ENCODE peak calls at places on chromosomes 13 and 19, in nine cellular contexts. P is upper lobe of left lung, Z is GM12878, G is ovary, A is tibial nerve, N is stomach, O is transverse colon, H is K562, K is suprapubic skin. W is an unnamed sample. For H3K27me3, the result is how much of the 10 kb centered on the place peaks cover.

GRCh38 chr19:37905936-37906867 is at the start of gene WDR87:
- DNase-seq in G (no peak), H (peak), O (peak), P (peak), A (no peak), N (peak), Z (no peak), K (peak), W (no peak)

GRCh38 chr19:3115916-3116602 is 19.8 kb upstream of the GNA15 start:
- DNase-seq in H (no peak), N (no peak), A (no peak), Z (no peak), P (peak), K (no peak), G (no peak), O (no peak), W (no peak)

GRCh38 chr13:46796515-46797467 is at the start of gene ESD:
- DNase-seq in N (peak), P (peak), H (peak), K (peak), G (peak), A (peak), Z (peak), O (peak), W (peak)

GRCh38 chr13:33349314-33349995 is 63.9 kb upstream of the STARD13 start:
- DNase-seq in G (peak), O (peak), P (no peak), K (peak), Z (no peak), A (peak), H (no peak), N (no peak), W (peak)

GRCh38 chr13:92823059-92823458 is 403.5 kb upstream of the GPC6 start:
- DNase-seq in A (no peak), K (no peak), O (no peak), G (no peak), H (no peak), Z (no peak), P (no peak), N (no peak), W (no peak)

GRCh38 chr19:1864480-1865171 is 1.2 kb upstream of the KLF16 start:
- DNase-seq in G (peak), N (peak), A (no peak), K (peak), O (peak), P (peak), Z (no peak), H (peak), W (peak)

GRCh38 chr19:17881701-17882100 is 10.0 kb downstream of the SLC5A5 start:
- DNase-seq in Z (no peak), O (no peak), N (no peak), A (no peak), G (no peak), P (no peak), H (no peak), K (no peak), W (no peak)

GRCh38 chr19:24000656-24001055 is 86.0 kb downstream of the ZNF726 start:
- DNase-seq in Z (no peak), G (no peak), P (no peak), A (no peak), O (no peak), N (no peak), K (no peak), H (no peak), W (no peak)

GRCh38 chr13:75368167-75368566 is 113.8 kb downstream of the TBC1D4 start:
- DNase-seq in P (no peak), K (no peak), N (no peak), Z (no peak), A (peak), G (no peak), O (no peak), H (no peak), W (no peak)

GRCh38 chr19:55053735-55054134 is 9.2 kb downstream of the RDH13 start:
- DNase-seq in O (no peak), P (no peak), H (no peak), Z (no peak), N (no peak), K (no peak), G (no peak), A (no peak), W (no peak)

GRCh38 chr19:45508681-45508930 is 1.3 kb downstream of the VASP start:
- DNase-seq in Z (no peak), N (no peak), G (no peak), H (no peak), O (no peak), P (peak), A (no peak), K (no peak), W (no peak)

GRCh38 chr13:105272660-105273631 is 1262.5 kb downstream of the EFNB2 start:
- DNase-seq in H (no peak), O (no peak), A (no peak), K (no peak), G (no peak), P (peak), N (no peak), Z (no peak), W (no peak)

GRCh38 chr13:64206430-64207225 is 2791.0 kb upstream of the PCDH20 start:
- DNase-seq in O (no peak), A (no peak), Z (no peak), G (no peak), H (no peak), P (peak), N (no peak), K (no peak), W (no peak)

GRCh38 chr19:27746691-27747380 is 1466.1 kb downstream of the UQCRFS1 start:
- DNase-seq in Z (no peak), A (no peak), K (peak), N (peak), H (peak), G (peak), P (peak), O (peak), W (peak)

GRCh38 chr19:38287604-38288003 is 16.4 kb upstream of the C19orf33 start:
- DNase-seq in O (no peak), K (no peak), G (no peak), Z (no peak), P (no peak), N (no peak), A (no peak), H (no peak), W (no peak)

GRCh38 chr13:49253997-49254396 is 6.3 kb downstream of the CDADC1 start:
- DNase-seq in P (no peak), A (no peak), H (no peak), G (no peak), K (no peak), N (no peak), O (no peak), Z (no peak), W (no peak)

GRCh38 chr13:63455938-63456337 is 2040.3 kb upstream of the PCDH20 start:
- DNase-seq in P (no peak), N (no peak), K (no peak), O (no peak), G (no peak), Z (no peak), A (no peak), H (peak), W (no peak)

GRCh38 chr19:29896790-29897189 is 45.2 kb upstream of the URI1 start:
- DNase-seq in P (no peak), A (no peak), Z (no peak), H (no peak), G (no peak), K (no peak), O (no peak), N (no peak), W (no peak)

GRCh38 chr13:26198116-26198515 is 24.0 kb downstream of the RNF6 start:
- DNase-seq in K (no peak), H (no peak), G (no peak), P (no peak), A (no peak), O (no peak), N (no peak), Z (no peak), W (no peak)

GRCh38 chr19:28864024-28864503 is 348.9 kb downstream of the UQCRFS1 start:
- DNase-seq in K (no peak), G (no peak), Z (no peak), A (no peak), H (no peak), P (no peak), N (no peak), O (no peak), W (no peak)

GRCh38 chr19:56637976-56638555 is 4.9 kb upstream of the SMIM17 start:
- DNase-seq in P (no peak), H (peak), A (peak), O (no peak), K (no peak), N (peak), G (peak), Z (no peak), W (no peak)

GRCh38 chr13:97134364-97135095 is 87.6 kb upstream of the MBNL2 start:
- DNase-seq in H (no peak), O (no peak), Z (no peak), P (no peak), G (no peak), K (no peak), A (no peak), N (no peak), W (no peak)

GRCh38 chr19:1846517-1847205 is 1.6 kb downstream of the REXO1 start:
- DNase-seq in O (no peak), P (no peak), A (no peak), H (no peak), Z (no peak), K (no peak), N (no peak), G (no peak), W (no peak)

GRCh38 chr19:50318438-50318837 is 10.7 kb downstream of the KCNC3 start:
- DNase-seq in Z (no peak), P (no peak), H (no peak), A (no peak), N (no peak), G (no peak), K (no peak), O (no peak), W (no peak)

GRCh38 chr19:13846533-13847032 is 30.4 kb upstream of the NANOS3 start:
- DNase-seq in H (peak), Z (peak), A (peak), P (peak), G (peak), O (peak), N (peak), K (peak), W (peak)

GRCh38 chr13:90430127-90430526 is 917.4 kb upstream of the MIR17HG start:
- DNase-seq in G (no peak), A (no peak), P (no peak), O (no peak), K (no peak), N (no peak), Z (no peak), H (no peak), W (no peak)

GRCh38 chr13:47875206-47875605 is 125.9 kb downstream of the SUCLA2 start:
- DNase-seq in A (no peak), O (no peak), H (no peak), P (no peak), N (no peak), K (no peak), Z (no peak), G (no peak), W (no peak)

GRCh38 chr13:45055902-45056648 is 64.2 kb upstream of the GTF2F2 start:
- DNase-seq in O (peak), P (no peak), K (no peak), G (peak), H (peak), Z (no peak), N (no peak), A (peak), W (peak)

GRCh38 chr19:7010722-7011593 is 10.3 kb downstream of the MBD3L2B start:
- DNase-seq in A (no peak), H (no peak), Z (no peak), N (no peak), O (no peak), P (no peak), K (no peak), G (no peak), W (no peak)

GRCh38 chr13:75101997-75102720 is 379.8 kb downstream of the TBC1D4 start:
- DNase-seq in O (no peak), P (no peak), K (no peak), G (no peak), A (no peak), Z (no peak), H (no peak), N (no peak), W (no peak)

GRCh38 chr13:42969558-42970172 is 22.4 kb downstream of the EPSTI1 start:
- DNase-seq in K (peak), H (peak), P (no peak), G (peak), A (peak), O (peak), Z (no peak), N (peak), W (peak)

GRCh38 chr19:53991224-53992113 is at the start of gene CACNG6:
- DNase-seq in Z (no peak), G (no peak), N (peak), H (peak), P (no peak), O (no peak), K (no peak), A (no peak), W (no peak)

GRCh38 chr13:97945342-97945741 is 8.1 kb upstream of the IPO5 start:
- DNase-seq in N (no peak), P (no peak), H (no peak), A (no peak), O (no peak), G (no peak), K (no peak), Z (no peak), W (no peak)

GRCh38 chr13:94342436-94343242 is 136.8 kb downstream of the DCT start:
- DNase-seq in H (no peak), N (no peak), O (no peak), G (no peak), Z (no peak), P (no peak), A (no peak), K (no peak), W (no peak)

GRCh38 chr19:18126097-18126496 is 26.9 kb upstream of the PIK3R2 start:
- DNase-seq in K (no peak), O (no peak), H (no peak), Z (no peak), N (no peak), P (no peak), A (no peak), G (no peak), W (no peak)

DNA sequence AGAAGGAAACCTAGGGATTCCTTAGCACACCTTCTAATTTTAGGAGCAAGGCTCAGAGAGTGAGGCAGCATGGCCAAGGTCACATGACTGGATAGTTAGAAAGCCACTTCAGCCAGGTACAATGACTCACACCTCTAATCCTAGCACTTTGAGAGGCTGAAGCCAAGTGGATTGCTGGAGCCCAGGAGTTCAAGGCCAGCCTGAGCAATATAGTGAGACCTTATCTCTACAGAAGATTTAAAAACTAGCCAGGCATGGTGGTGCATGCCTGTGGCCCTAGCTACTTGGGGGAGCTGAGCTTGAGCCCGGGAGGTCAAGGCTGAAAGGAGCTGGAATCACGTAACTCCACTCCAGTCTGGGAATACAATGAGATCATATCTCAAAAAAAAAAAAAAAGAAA is 69.2 kb downstream of the TEX26 start:
- DNase-seq in A (no peak), O (no peak), G (no peak), Z (no peak), P (no peak), N (no peak), K (no peak), H (no peak), W (no peak)
- TF ChIP-seq EP300 in A (no peak), O (no peak), G (no peak), Z (no peak), P (no peak), N (no peak), K (no peak), H (no peak), W (no peak)

GRCh38 chr19:10292789-10293636 is 3.3 kb downstream of the ICAM5 start:
- DNase-seq in G (no peak), A (no peak), K (no peak), P (peak), H (peak), Z (no peak), O (peak), N (no peak), W (no peak)
- H3K27me3 ChIP-seq in G (under half), A (half or more), K (half or more), P (under half), H (under half), Z (under half), O (half or more), N (half or more), W (half or more)

DNA sequence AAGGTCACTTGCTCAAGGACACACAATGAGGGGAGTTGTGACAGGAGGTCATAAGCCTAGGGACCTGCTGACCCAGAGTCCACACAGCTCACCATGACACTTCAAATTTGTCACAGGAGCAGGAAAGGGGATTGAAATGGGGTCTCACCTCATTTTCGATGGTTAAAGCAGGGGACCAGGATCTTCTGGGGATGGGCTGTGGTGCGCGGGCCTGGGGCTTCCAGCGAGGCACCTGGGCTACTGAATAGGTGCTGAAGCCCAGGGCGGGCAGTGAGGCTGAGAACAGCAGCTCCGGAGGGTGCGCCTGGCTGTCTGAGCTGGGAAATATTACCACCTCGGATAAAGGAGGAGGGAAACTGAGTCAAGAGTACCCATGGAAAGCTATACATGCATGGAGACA is 11.0 kb downstream of the MAN2B1 start:
- DNase-seq in P (no peak), Z (no peak), G (no peak), K (no peak), H (no peak), O (no peak), N (no peak), A (no peak), W (no peak)
- TF ChIP-seq POLR2A in P (no peak), Z (no peak), G (no peak), K (no peak), H (no peak), O (no peak), N (no peak), A (no peak), W (no peak)

GRCh38 chr19:51750381-51751124 is 1.1 kb downstream of the FPR1 start:
- DNase-seq in O (no peak), K (no peak), P (no peak), N (no peak), Z (no peak), A (no peak), G (no peak), H (no peak), W (no peak)
- TF ChIP-seq EP300 in O (no peak), K (no peak), P (no peak), N (no peak), Z (no peak), A (no peak), G (no peak), H (no peak), W (no peak)

DNA sequence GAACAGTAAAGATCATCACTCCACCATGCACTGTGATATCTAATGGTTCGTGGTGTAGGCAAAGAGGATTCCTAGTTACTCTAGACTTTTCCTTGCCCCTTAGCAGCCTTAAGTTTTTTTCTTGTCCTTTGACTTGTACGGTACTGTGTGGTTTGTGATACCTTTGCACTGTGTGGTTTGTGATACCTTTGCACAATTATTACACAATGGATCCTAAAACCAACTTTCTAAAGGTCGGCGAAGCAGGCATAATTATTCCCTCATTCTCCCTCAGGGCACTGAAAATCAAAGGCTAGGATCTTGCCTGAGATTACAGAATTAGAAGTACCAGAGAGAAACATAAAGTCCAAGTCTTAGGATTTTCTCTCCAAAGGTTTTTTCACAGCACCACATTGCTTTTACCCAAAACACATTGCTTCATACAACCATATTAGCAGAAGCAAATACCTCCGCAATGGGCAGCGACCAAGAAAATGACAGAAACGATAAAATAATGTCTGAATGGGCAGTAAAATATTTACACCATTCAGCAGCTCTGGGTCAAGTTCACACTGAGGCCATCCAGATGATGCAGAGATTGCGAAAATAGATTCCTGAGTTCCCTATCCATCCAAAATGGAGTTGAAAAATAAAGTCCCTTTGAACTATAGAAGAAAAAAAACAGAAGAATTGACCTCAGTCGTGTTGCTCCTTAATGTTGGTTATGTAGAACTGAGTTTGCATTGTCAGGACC is 106.4 kb downstream of the FGF14 start:
- DNase-seq in K (no peak), G (no peak), N (no peak), O (no peak), Z (no peak), P (no peak), H (no peak), A (no peak), W (no peak)
- H3K27me3 ChIP-seq in K (under half), G (under half), N (under half), O (under half), Z (under half), P (under half), H (under half), A (under half), W (under half)

GRCh38 chr13:19864339-19865309 is 1.2 kb upstream of the ZMYM5 start:
- DNase-seq in O (peak), Z (no peak), G (no peak), K (peak), P (peak), A (peak), N (peak), H (peak), W (peak)
- TF ChIP-seq POLR2A in O (no peak), Z (peak), G (no peak), K (no peak), P (no peak), A (no peak), N (no peak), H (peak), W (no peak)